ENCODE peak calls at places on chromosomes 2 and 18, in seven cellular contexts. K is breast epithelium, W is stomach, Z is SK-N-SH, Q is transverse colon, G is upper lobe of left lung, A is SK-N-MC. F is an unnamed sample.

GRCh38 chr18:45522371-45522770 is 92.9 kb upstream of the SLC14A2 start:
- DNase-seq in K (no peak), W (no peak), Z (no peak), Q (no peak), G (peak), A (peak), F (no peak)

GRCh38 chr2:1599301-1600085 is 144.8 kb downstream of the PXDN start:
- DNase-seq in K (no peak), W (no peak), Z (no peak), Q (no peak), G (no peak), A (no peak), F (no peak)

GRCh38 chr2:138615257-138615656 is 113.7 kb downstream of the SPOPL start:
- DNase-seq in K (no peak), W (no peak), Z (no peak), Q (no peak), G (no peak), A (no peak), F (no peak)

GRCh38 chr2:223800908-223801307 is 36.5 kb downstream of the AP1S3 start:
- DNase-seq in K (no peak), W (no peak), Z (no peak), Q (no peak), G (no peak), A (no peak), F (no peak)

GRCh38 chr2:48282281-48282680 is 247.7 kb upstream of the STON1 start:
- DNase-seq in K (no peak), W (no peak), Z (no peak), Q (no peak), G (no peak), A (no peak), F (no peak)

GRCh38 chr2:16257001-16257724 is 316.8 kb downstream of the MYCN start:
- DNase-seq in K (no peak), W (no peak), Z (no peak), Q (no peak), G (no peak), A (no peak), F (no peak)

GRCh38 chr2:8488001-8488738 is 193.7 kb upstream of the ID2 start:
- DNase-seq in K (no peak), W (no peak), Z (no peak), Q (no peak), G (no peak), A (no peak), F (peak)

GRCh38 chr2:197304556-197305011 is 6.0 kb downstream of the ANKRD44 start:
- DNase-seq in K (no peak), W (no peak), Z (no peak), Q (no peak), G (no peak), A (no peak), F (no peak)

GRCh38 chr2:184765048-184765881 is 166.9 kb downstream of the ZNF804A start:
- DNase-seq in K (no peak), W (no peak), Z (no peak), Q (no peak), G (no peak), A (no peak), F (no peak)

GRCh38 chr2:152415231-152415642 is 80.3 kb downstream of the FMNL2 start:
- DNase-seq in K (no peak), W (no peak), Z (no peak), Q (no peak), G (no peak), A (no peak), F (no peak)

GRCh38 chr2:230762317-230762896 is 49.8 kb downstream of the CAB39 start:
- DNase-seq in K (no peak), W (no peak), Z (peak), Q (peak), G (no peak), A (no peak), F (no peak)

GRCh38 chr2:128322651-128323491 is 4.2 kb upstream of the HS6ST1 start:
- DNase-seq in K (peak), W (peak), Z (peak), Q (no peak), G (peak), A (no peak), F (peak)

GRCh38 chr2:12262681-12263436 is 453.9 kb upstream of the TRIB2 start:
- DNase-seq in K (no peak), W (no peak), Z (no peak), Q (no peak), G (no peak), A (no peak), F (peak)

GRCh38 chr2:12486205-12487118 is 230.3 kb upstream of the TRIB2 start:
- DNase-seq in K (no peak), W (no peak), Z (no peak), Q (no peak), G (no peak), A (no peak), F (no peak)

GRCh38 chr2:53881360-53881759 is 21.6 kb upstream of the GPR75 start:
- DNase-seq in K (no peak), W (no peak), Z (no peak), Q (no peak), G (no peak), A (no peak), F (no peak)

GRCh38 chr2:221567231-221567760 is 4.8 kb downstream of the EPHA4 start:
- DNase-seq in K (no peak), W (no peak), Z (no peak), Q (no peak), G (no peak), A (no peak), F (no peak)

GRCh38 chr2:34731274-34731673 is 1132.2 kb upstream of the FAM98A start:
- DNase-seq in K (no peak), W (no peak), Z (no peak), Q (no peak), G (no peak), A (no peak), F (no peak)

GRCh38 chr2:46325178-46325928 is 28.1 kb downstream of the EPAS1 start:
- DNase-seq in K (no peak), W (no peak), Z (no peak), Q (no peak), G (no peak), A (no peak), F (no peak)
- TF ChIP-seq POLR2AphosphoS5 in K (no peak), W (no peak), Z (no peak), Q (no peak), G (no peak), A (no peak), F (no peak)

DNA sequence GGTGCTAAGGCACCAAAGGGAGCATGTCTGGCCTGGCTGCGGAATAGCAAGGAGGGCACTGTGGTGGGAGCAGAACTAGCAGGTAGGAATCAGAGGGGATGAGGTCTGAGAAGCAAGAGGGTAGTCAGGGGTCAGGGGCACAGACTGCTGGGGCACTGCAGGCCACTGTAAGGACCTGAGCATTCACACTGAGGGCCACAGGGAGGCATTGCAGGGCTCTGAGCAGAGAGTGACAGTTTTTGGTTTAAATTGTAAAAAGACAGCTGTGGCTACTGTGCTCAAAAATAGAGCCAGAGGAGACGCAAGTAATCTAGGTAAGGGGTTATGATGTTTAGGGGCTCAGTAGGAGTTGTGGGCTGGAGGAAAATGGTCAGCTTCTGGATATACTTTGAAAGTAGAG is 41.5 kb downstream of the ARHGAP25 start:
- DNase-seq in K (no peak), W (no peak), Z (no peak), Q (no peak), G (no peak), A (no peak), F (no peak)
- TF ChIP-seq POLR2AphosphoS5 in K (no peak), W (no peak), Z (no peak), Q (no peak), G (no peak), A (no peak), F (no peak)

GRCh38 chr2:2613279-2614199 is 282.5 kb upstream of the MYT1L start:
- DNase-seq in K (peak), W (peak), Z (peak), Q (peak), G (peak), A (peak), F (peak)
- TF ChIP-seq POLR2AphosphoS5 in K (no peak), W (no peak), Z (peak), Q (no peak), G (peak), A (peak), F (no peak)

GRCh38 chr18:40583671-40584070 is 1371.4 kb upstream of the PIK3C3 start:
- DNase-seq in K (no peak), W (no peak), Z (no peak), Q (no peak), G (no peak), A (no peak), F (no peak)
- TF ChIP-seq POLR2AphosphoS5 in K (no peak), W (no peak), Z (no peak), Q (no peak), G (no peak), A (no peak), F (no peak)

GRCh38 chr2:63587814-63588384 is 378 bp downstream of the WDPCP start:
- DNase-seq in K (no peak), W (no peak), Z (no peak), Q (no peak), G (peak), A (no peak), F (no peak)
- TF ChIP-seq POLR2AphosphoS5 in K (no peak), W (no peak), Z (peak), Q (no peak), G (no peak), A (no peak), F (no peak)